ENCODE peak calls at places on chromosome 20, in four cellular contexts. F is Daoy, W is sciatic nerve, U is renal cortical epithelial cell. X is an unnamed sample.

GRCh38 chr20:50415031-50415515 is 95.1 kb upstream of the PTPN1 start:
- DNase-seq in F (no peak), W (no peak), U (peak; percentile 30), X (no peak)

GRCh38 chr20:50172347-50173013 is 18.1 kb upstream of the CEBPB start:
- DNase-seq in F (peak; percentile 58), W (peak; percentile 90), U (peak; percentile 53), X (peak; percentile 38)

GRCh38 chr20:50110141-50111047 is 2.6 kb downstream of the UBE2V1 start:
- DNase-seq in F (peak; percentile 41), W (no peak), U (peak; percentile 81), X (peak; percentile 36)

GRCh38 chr20:59994697-59995122 is 36.5 kb downstream of the CDH26 start:
- DNase-seq in F (peak; percentile 51), W (no peak), U (no peak), X (no peak)

GRCh38 chr20:57388953-57389694 is 2.1 kb upstream of the RBM38 start:
- DNase-seq in F (peak; percentile 68), W (peak; percentile 88), U (peak; percentile 17), X (peak; percentile 15)

GRCh38 chr20:62477669-62478450 is 2.1 kb upstream of the GATA5 start:
- DNase-seq in F (no peak), W (no peak), U (no peak), X (no peak)

GRCh38 chr20:38343798-38344701 is 2.2 kb upstream of the LBP start:
- DNase-seq in F (no peak), W (no peak), U (no peak), X (no peak)

GRCh38 chr20:39700527-39700926 is 738.4 kb downstream of the DHX35 start:
- DNase-seq in F (no peak), W (no peak), U (no peak), X (no peak)

GRCh38 chr20:46894971-46895905 is 595 bp downstream of the EYA2 start:
- DNase-seq in F (peak; percentile 62), W (no peak), U (peak; percentile 1), X (peak; percentile 15)

GRCh38 chr20:38498909-38499308 is 26.3 kb downstream of the RALGAPB start:
- DNase-seq in F (no peak), W (no peak), U (peak; percentile 19), X (no peak)

GRCh38 chr20:23668477-23668951 is 20.3 kb downstream of the CST4 start:
- DNase-seq in F (peak; percentile 19), W (no peak), U (peak; percentile 48), X (peak; percentile 31)

GRCh38 chr20:10309326-10309725 is 90.7 kb downstream of the SNAP25 start:
- DNase-seq in F (peak; percentile 89), W (no peak), U (peak; percentile 8), X (peak; percentile 21)

GRCh38 chr20:57103146-57103800 is 163.2 kb downstream of the BMP7 start:
- DNase-seq in F (no peak), W (no peak), U (no peak), X (no peak)

GRCh38 chr20:35515949-35516645 is 13.4 kb downstream of the C20orf173 start:
- DNase-seq in F (peak; percentile 86), W (no peak), U (peak; percentile 92), X (peak; percentile 78)

GRCh38 chr20:57332105-57333089 is 2.8 kb downstream of the SPO11 start:
- DNase-seq in F (no peak), W (no peak), U (no peak), X (peak; percentile 10)

GRCh38 chr20:22428051-22428450 is 156.3 kb downstream of the FOXA2 start:
- DNase-seq in F (peak; percentile 25), W (no peak), U (no peak), X (no peak)

GRCh38 chr20:61744691-61745396 is 320.8 kb downstream of the TAF4 start:
- DNase-seq in F (peak; percentile 58), W (no peak), U (peak; percentile 52), X (no peak)

GRCh38 chr20:11965602-11966001 is 47.9 kb downstream of the BTBD3 start:
- DNase-seq in F (no peak), W (no peak), U (no peak), X (no peak)

GRCh38 chr20:17646901-17647301 is 35.1 kb downstream of the RRBP1 start:
- DNase-seq in F (no peak), W (peak; percentile 37), U (no peak), X (no peak)

GRCh38 chr20:61755971-61756421 is 309.7 kb downstream of the TAF4 start:
- DNase-seq in F (no peak), W (no peak), U (no peak), X (no peak)

X was measured in kidney glomerular epithelial cell.